ENCODE peak calls at places on chromosomes 12 and 14, in nine cellular contexts. J, N, U, A, G, S, Z, W and V are unnamed samples.

GRCh38 chr12:53223006-53223305 is 9.1 kb downstream of the RARG start:
- DNase-seq in G (no peak), U (peak; percentile 39), W (no peak), N (no peak), S (no peak), A (no peak), J (peak; percentile 48), Z (no peak), V (no peak)

GRCh38 chr14:100914597-100915021 is 11.1 kb upstream of the RTL1 start:
- DNase-seq in J (peak; percentile 58), W (no peak), Z (no peak), A (no peak), N (no peak), U (no peak), S (no peak), G (no peak), V (peak; percentile 75)

GRCh38 chr12:128856035-128856790 is 2.9 kb downstream of the GLT1D1 start:
- DNase-seq in Z (no peak), J (no peak), W (no peak), G (no peak), A (no peak), S (no peak), N (no peak), U (no peak), V (no peak)

GRCh38 chr12:12010277-12011031 is 60.3 kb upstream of the BCL2L14 start:
- DNase-seq in W (no peak), J (peak; percentile 68), N (no peak), Z (peak; percentile 79), A (peak; percentile 69), U (no peak), S (peak; percentile 59), G (peak; percentile 45), V (peak; percentile 54)

GRCh38 chr14:35213869-35214387 is 78.3 kb upstream of the PSMA6 start:
- DNase-seq in J (peak; percentile 52), N (no peak), G (no peak), A (no peak), S (no peak), W (no peak), Z (no peak), U (no peak), V (peak; percentile 70)

GRCh38 chr12:109944975-109945374 is 44.9 kb downstream of the TCHP start:
- DNase-seq in U (peak; percentile 92), Z (no peak), J (no peak), G (no peak), A (no peak), S (peak; percentile 60), W (no peak), N (no peak), V (no peak)

GRCh38 chr12:106978035-106978800 is 8.7 kb downstream of the MTERF2 start:
- DNase-seq in G (no peak), U (no peak), W (no peak), S (peak; percentile 38), J (peak; percentile 73), A (no peak), Z (no peak), N (no peak), V (no peak)

GRCh38 chr14:105053421-105053820 is 11.8 kb downstream of the GPR132 start:
- DNase-seq in S (no peak), N (no peak), U (no peak), A (no peak), J (no peak), G (no peak), Z (no peak), W (no peak), V (no peak)

GRCh38 chr14:21136024-21136423 is 19.8 kb downstream of the OR5AU1 start:
- DNase-seq in N (peak; percentile 3), U (peak; percentile 36), W (no peak), S (peak; percentile 51), J (peak; percentile 41), A (peak; percentile 33), G (peak; percentile 72), Z (peak; percentile 50), V (peak; percentile 16)

GRCh38 chr14:52992236-52992635 is 41.4 kb upstream of the FERMT2 start:
- DNase-seq in N (no peak), Z (no peak), G (no peak), U (no peak), J (peak; percentile 12), W (no peak), S (no peak), A (no peak), V (no peak)
- H3K9me2 ChIP-seq in N (no peaks in the 10 kb centered on the region), Z (no peaks in the 10 kb centered on the region), G (no peaks in the 10 kb centered on the region), U (no peaks in the 10 kb centered on the region), J (no peaks in the 10 kb centered on the region), W (no peaks in the 10 kb centered on the region), S (no peaks in the 10 kb centered on the region), A (no peaks in the 10 kb centered on the region), V (no peaks in the 10 kb centered on the region)

DNA sequence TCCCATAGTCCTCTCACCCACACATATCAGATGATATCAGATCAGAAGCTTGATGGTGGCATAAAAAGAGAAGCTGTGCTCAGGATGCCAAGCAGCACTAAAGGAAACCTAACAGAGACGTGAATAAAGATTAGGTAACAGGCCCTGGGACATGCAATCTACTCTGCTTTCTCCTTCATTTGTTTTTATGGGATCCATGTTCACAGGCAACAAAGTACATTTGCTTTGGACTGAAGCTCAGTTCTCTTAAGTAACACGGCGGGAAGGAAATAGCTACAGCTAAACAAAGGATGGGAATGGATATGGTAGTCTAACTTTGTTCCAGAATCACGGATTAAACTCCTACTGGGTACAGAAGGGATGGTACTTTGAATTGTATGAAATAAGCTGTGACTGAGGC is 119.5 kb downstream of the TTC7B start:
- DNase-seq in A (no peak), J (no peak), N (no peak), S (no peak), U (no peak), G (no peak), W (no peak), Z (no peak), V (no peak)
- H3K9me2 ChIP-seq in A (no peaks in the 10 kb centered on the region), J (no peaks in the 10 kb centered on the region), N (no peaks in the 10 kb centered on the region), S (no peaks in the 10 kb centered on the region), U (no peaks in the 10 kb centered on the region), G (no peaks in the 10 kb centered on the region), W (no peaks in the 10 kb centered on the region), Z (no peaks in the 10 kb centered on the region), V (no peaks in the 10 kb centered on the region)

DNA sequence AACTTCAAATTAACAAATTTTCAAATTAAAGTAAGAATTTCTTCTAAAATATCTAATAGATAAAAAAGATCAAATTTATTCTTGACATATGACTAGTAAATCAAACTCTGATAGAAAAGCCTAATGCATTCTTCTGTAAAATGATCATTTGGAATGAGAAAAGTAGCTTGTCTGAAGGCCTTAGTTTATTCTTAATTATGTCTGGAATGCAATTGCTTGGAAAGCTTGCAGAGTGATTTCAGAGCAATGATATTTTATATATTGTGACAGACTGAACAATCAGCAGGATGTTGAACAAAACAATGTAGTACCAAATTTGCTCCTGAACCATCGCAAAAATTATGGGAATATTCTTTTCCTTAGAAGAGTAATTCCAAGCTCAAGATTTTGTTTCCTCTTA is 789.6 kb upstream of the NOVA1 start:
- DNase-seq in A (no peak), J (no peak), G (no peak), N (no peak), U (no peak), Z (no peak), S (no peak), W (no peak), V (no peak)
- H3K9me2 ChIP-seq in A (no peaks in the 10 kb centered on the region), J (no peaks in the 10 kb centered on the region), G (no peaks in the 10 kb centered on the region), N (no peaks in the 10 kb centered on the region), U (no peaks in the 10 kb centered on the region), Z (no peaks in the 10 kb centered on the region), S (no peaks in the 10 kb centered on the region), W (no peaks in the 10 kb centered on the region), V (no peaks in the 10 kb centered on the region)

GRCh38 chr14:60235440-60235839 is 13.6 kb upstream of the PPM1A start:
- DNase-seq in W (no peak), N (no peak), Z (no peak), G (no peak), A (no peak), J (no peak), U (no peak), S (no peak), V (peak; percentile 52)

GRCh38 chr14:60232185-60232584 is 16.8 kb upstream of the PPM1A start:
- DNase-seq in A (no peak), J (no peak), G (no peak), W (no peak), Z (no peak), U (no peak), S (no peak), N (no peak), V (no peak)

GRCh38 chr14:60233251-60233650 is 15.8 kb upstream of the PPM1A start:
- DNase-seq in S (no peak), G (no peak), A (no peak), N (no peak), W (no peak), U (no peak), Z (no peak), J (no peak), V (peak; percentile 48)

GRCh38 chr14:60229614-60230013 is 19.4 kb upstream of the PPM1A start:
- DNase-seq in A (no peak), G (no peak), S (no peak), J (no peak), N (no peak), Z (no peak), U (no peak), W (no peak), V (no peak)

GRCh38 chr14:60233891-60234290 is 15.1 kb upstream of the PPM1A start:
- DNase-seq in U (no peak), N (no peak), S (no peak), A (no peak), Z (no peak), G (no peak), W (no peak), J (no peak), V (no peak)
- H3K9me2 ChIP-seq in U (peaks cover 1% of the 10 kb centered on the region), N (no peaks in the 10 kb centered on the region), S (no peaks in the 10 kb centered on the region), A (no peaks in the 10 kb centered on the region), Z (no peaks in the 10 kb centered on the region), G (no peaks in the 10 kb centered on the region), W (no peaks in the 10 kb centered on the region), J (no peaks in the 10 kb centered on the region), V (no peaks in the 10 kb centered on the region)

GRCh38 chr12:104623920-104624319 is 167.2 kb downstream of the CHST11 start:
- DNase-seq in W (no peak), U (peak; percentile 19), J (no peak), G (no peak), N (no peak), A (no peak), Z (no peak), S (no peak), V (no peak)
- H3K9me2 ChIP-seq in W (no peaks in the 10 kb centered on the region), U (no peaks in the 10 kb centered on the region), J (no peaks in the 10 kb centered on the region), G (no peaks in the 10 kb centered on the region), N (no peaks in the 10 kb centered on the region), A (no peaks in the 10 kb centered on the region), Z (no peaks in the 10 kb centered on the region), S (no peaks in the 10 kb centered on the region), V (no peaks in the 10 kb centered on the region)